ENCODE peak calls at places on chromosomes 6 and 20, in six cellular contexts. E, K, C, N, H and B are unnamed samples.

GRCh38 chr6:56555438-56555872 is 87.2 kb downstream of the DST start:
- DNase-seq in K (no peak), H (peak), C (peak), N (no peak), E (peak), B (no peak)

GRCh38 chr6:74087898-74088297 is 391.9 kb downstream of the CD109 start:
- DNase-seq in C (peak), E (no peak), K (no peak), H (peak), N (no peak), B (no peak)

GRCh38 chr20:50848846-50849673 is 54.2 kb downstream of the BCAS4 start:
- DNase-seq in N (no peak), H (no peak), E (no peak), K (no peak), C (no peak), B (no peak)

GRCh38 chr6:160917581-160917980 is 74.0 kb upstream of the MAP3K4 start:
- DNase-seq in N (no peak), E (no peak), H (no peak), C (no peak), K (no peak), B (no peak)

GRCh38 chr20:45419188-45420091 is 3.5 kb downstream of the PIGT start:
- DNase-seq in N (peak), E (peak), C (peak), H (peak), K (peak), B (peak)

GRCh38 chr6:118810420-118811027 is 83.4 kb upstream of the ASF1A start:
- DNase-seq in E (no peak), C (no peak), H (no peak), N (no peak), K (no peak), B (no peak)

GRCh38 chr6:113562248-113562647 is 294.9 kb upstream of the MARCKS start:
- DNase-seq in E (no peak), K (no peak), H (no peak), N (no peak), C (no peak), B (no peak)

GRCh38 chr6:41489284-41489851 is 56.8 kb upstream of the FOXP4 start:
- DNase-seq in E (no peak), H (peak), C (peak), N (no peak), K (no peak), B (no peak)

GRCh38 chr20:62732766-62733165 is 24.1 kb downstream of the NTSR1 start:
- DNase-seq in E (no peak), N (no peak), H (no peak), K (no peak), C (no peak), B (no peak)

GRCh38 chr6:168381726-168382458 is 59.1 kb upstream of the SMOC2 start:
- DNase-seq in E (no peak), C (no peak), N (no peak), K (no peak), H (no peak), B (no peak)

GRCh38 chr6:72246926-72247325 is 360.6 kb downstream of the RIMS1 start:
- DNase-seq in N (peak), K (no peak), E (no peak), H (peak), C (no peak), B (no peak)

GRCh38 chr6:33613794-33614166 is 7.3 kb upstream of the ITPR3 start:
- DNase-seq in C (peak), N (peak), H (peak), E (no peak), K (no peak), B (no peak)

GRCh38 chr6:78867020-78867369 is 356 bp upstream of the IRAK1BP1 start:
- DNase-seq in E (no peak), K (no peak), N (no peak), C (no peak), H (no peak), B (no peak)

GRCh38 chr20:588932-589672 is 21.0 kb downstream of the TCF15 start:
- DNase-seq in H (no peak), N (no peak), E (no peak), K (no peak), C (no peak), B (no peak)

GRCh38 chr6:76803038-76803580 is 660.2 kb downstream of the HTR1B start:
- DNase-seq in E (no peak), C (no peak), H (no peak), N (no peak), K (no peak), B (no peak)

GRCh38 chr6:31202259-31203166 is 32.0 kb upstream of the POU5F1 start:
- DNase-seq in H (no peak), K (no peak), N (peak), C (no peak), E (no peak), B (no peak)

GRCh38 chr20:4749326-4749725 is 27.6 kb downstream of the PRND start:
- DNase-seq in C (no peak), K (no peak), N (no peak), E (no peak), H (no peak), B (no peak)

GRCh38 chr6:10463491-10464481 is 48.9 kb upstream of the TFAP2A start:
- DNase-seq in H (no peak), K (no peak), C (no peak), E (no peak), N (no peak), B (no peak)

GRCh38 chr6:10463040-10463439 is 48.2 kb upstream of the TFAP2A start:
- DNase-seq in C (no peak), N (no peak), H (no peak), E (no peak), K (no peak), B (no peak)

GRCh38 chr6:10460096-10460495 is 45.2 kb upstream of the TFAP2A start:
- DNase-seq in K (no peak), C (no peak), E (no peak), H (no peak), N (no peak), B (no peak)

GRCh38 chr6:10461850-10462249 is 47.0 kb upstream of the TFAP2A start:
- DNase-seq in H (no peak), N (no peak), K (no peak), C (no peak), E (no peak), B (no peak)

DNA sequence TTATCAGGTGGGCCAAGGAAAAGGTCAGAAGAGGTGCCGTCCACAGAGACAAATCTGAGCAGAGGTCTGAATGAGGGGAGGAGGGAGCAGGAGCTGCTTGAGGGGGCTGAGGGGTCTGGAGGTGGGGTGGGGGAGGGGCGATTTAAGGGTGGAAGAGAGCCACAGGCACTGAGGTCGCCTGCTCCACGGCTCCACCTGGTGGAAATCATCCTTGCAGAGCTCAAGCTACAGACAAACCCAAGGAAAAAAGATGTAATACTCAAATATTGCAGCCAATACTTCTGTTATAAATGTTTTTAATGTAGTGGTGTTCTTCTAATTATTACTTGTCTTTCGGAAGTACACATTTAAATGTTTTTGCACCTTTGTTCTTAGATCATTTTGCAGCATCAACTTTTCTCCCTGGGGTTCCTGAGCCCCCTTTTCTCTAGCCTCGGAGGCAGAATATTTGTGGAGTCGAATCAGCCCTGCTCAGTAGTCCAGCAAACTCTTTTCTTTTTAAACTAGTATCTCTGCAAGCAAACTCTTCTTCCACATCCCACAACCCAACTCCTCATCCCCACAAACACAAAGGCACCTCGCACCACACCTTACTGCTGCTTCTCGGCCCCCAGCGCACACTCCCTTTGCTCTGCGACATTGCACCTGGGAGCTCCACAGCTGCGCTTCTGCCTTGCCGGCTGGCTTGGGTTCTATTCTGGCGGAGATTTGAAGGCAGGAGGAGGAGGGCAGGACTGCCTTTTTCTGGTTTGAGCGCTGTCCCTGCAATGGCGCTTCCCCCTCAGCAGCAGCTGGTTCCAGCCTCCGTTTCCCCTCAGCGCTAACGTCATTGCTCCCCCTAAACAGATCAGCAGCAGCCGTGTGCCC is 51.0 kb upstream of the TFAP2A start:
- DNase-seq in K (peak), E (no peak), H (peak), C (peak), N (peak), B (no peak)
- TF ChIP-seq CTCF in K (peak), E (no peak), H (peak), C (peak), N (peak), B (peak)

GRCh38 chr20:58192567-58192966 is 35.9 kb downstream of the ANKRD60 start:
- DNase-seq in H (no peak), E (no peak), C (no peak), K (no peak), N (no peak), B (no peak)
- TF ChIP-seq CTCF in H (peak), E (peak), C (peak), K (peak), N (peak), B (peak)

DNA sequence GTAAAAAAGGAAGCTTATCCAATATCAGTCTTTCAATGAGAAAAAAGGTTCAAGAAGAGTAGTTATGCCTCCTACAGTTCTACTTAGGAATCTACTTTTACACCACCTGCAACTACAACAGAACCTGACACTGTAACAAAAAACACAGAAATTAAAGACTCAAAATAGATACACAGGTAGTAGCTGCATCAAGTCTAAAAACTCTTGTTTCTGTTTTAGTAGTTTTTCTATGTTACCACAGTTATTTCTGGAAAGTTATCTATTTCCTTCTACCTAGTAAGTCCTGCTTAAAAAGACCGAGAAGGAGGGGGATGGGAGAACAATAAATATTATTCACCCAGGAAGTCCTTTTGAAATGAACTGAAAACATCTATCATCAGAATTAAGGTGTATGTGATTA is 52.5 kb downstream of the ATG5 start:
- DNase-seq in H (no peak), N (no peak), E (no peak), C (no peak), K (no peak), B (no peak)
- TF ChIP-seq CTCF in H (no peak), N (no peak), E (no peak), C (no peak), K (no peak), B (no peak)

DNA sequence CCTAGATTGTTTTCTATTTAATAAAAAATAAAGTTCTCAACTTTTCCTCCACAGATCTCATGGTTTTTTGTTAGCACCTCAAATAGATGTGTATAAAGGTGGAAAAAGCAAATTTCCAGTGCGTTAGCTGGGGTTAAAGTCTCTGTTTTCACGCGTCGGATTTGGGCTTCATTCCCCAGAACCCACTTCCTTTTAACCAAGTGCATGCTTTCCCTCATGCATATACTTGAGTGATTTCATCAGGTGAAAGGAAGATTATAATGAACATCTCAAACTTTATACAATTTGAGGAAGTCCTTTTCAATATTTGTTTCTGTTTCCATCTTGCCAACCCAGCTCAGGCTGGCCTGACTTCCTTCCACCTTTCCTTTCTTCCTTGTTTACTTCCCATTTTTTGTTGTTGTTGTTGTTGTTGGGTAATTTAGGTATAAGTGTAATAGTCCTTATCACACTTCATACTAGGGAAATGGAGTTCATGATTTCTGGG is 43.9 kb upstream of the GGTLC1 start:
- DNase-seq in H (no peak), C (no peak), E (no peak), K (no peak), N (no peak), B (no peak)
- TF ChIP-seq CTCF in H (no peak), C (no peak), E (no peak), K (no peak), N (no peak), B (no peak)

DNA sequence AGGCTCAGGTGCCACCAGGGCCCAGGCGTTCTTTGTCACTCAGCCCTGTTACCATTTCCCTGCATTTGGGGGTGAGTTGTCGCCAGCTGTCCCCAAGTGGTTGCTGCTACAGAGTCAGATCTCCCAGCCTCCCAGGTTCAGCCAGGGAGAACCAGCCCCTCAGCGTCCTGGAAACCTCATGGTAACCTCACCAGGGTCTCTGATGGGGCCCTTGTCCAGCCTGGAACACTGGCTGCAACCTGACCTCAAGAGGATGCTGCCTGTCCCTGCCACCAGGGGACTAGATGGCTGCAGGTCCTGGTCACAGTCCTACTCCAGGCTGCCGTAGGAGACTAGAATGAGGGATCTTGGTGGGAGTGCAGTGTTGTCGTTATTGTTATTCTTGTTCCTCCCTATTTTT is 228.3 kb upstream of the PDE10A start:
- DNase-seq in N (no peak), H (no peak), E (no peak), C (no peak), K (no peak), B (no peak)
- TF ChIP-seq CTCF in N (no peak), H (no peak), E (no peak), C (no peak), K (no peak), B (no peak)

GRCh38 chr6:15506066-15506465 is 156.8 kb downstream of the DTNBP1 start:
- DNase-seq in K (no peak), N (no peak), H (no peak), E (no peak), C (no peak), B (no peak)

GRCh38 chr6:15505463-15505918 is 157.3 kb downstream of the DTNBP1 start:
- DNase-seq in C (no peak), H (no peak), N (no peak), K (no peak), E (no peak), B (no peak)

GRCh38 chr6:15503346-15503680 is 159.5 kb downstream of the DTNBP1 start:
- DNase-seq in H (no peak), C (no peak), K (no peak), E (no peak), N (no peak), B (no peak)

GRCh38 chr6:15504040-15504491 is 158.8 kb downstream of the DTNBP1 start:
- DNase-seq in H (no peak), E (peak), C (peak), N (no peak), K (no peak), B (no peak)

GRCh38 chr6:15504581-15505350 is 158.1 kb downstream of the DTNBP1 start:
- DNase-seq in H (peak), C (peak), E (peak), K (peak), N (peak), B (peak)
- TF ChIP-seq CTCF in H (peak), C (no peak), E (no peak), K (no peak), N (no peak), B (peak)

GRCh38 chr20:41342474-41343464 is 2.1 kb downstream of the LPIN3 start:
- DNase-seq in E (no peak), N (no peak), C (no peak), K (no peak), H (no peak), B (no peak)
- TF ChIP-seq CTCF in E (no peak), N (no peak), C (no peak), K (no peak), H (no peak), B (no peak)

DNA sequence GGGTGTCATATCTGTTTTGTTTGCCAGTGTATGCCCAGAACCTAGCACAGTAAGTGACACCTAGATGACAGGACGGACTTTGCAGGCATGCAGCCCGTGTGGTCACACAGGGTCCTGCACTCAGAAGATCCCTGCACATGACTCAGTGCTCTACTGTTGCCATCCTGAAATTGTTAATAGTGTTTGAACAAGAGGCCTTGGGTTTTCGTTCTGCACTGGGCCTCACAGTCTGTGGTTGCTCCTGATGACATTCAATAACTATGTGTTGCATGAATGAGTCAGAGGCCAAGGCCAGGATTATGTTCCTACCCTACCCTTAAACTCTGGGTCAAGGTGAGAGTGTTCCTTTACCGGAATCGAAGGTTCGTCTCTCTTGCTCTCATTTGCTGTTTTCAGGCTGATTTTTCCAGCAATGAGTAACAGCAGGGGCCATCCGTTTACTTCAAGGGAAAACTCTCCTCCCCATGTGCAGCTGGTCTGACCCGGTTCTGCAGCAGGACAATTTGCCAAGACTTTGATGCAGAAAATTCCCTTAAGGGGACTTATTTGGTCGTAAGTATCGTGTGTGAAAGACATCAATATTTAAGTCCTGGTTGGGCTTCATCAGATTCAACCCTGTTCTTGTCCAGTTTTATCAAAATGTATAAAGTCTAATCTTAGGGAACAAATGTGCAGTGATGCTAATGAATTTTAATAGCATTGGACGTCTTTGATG is 13.0 kb upstream of the PFDN4 start:
- DNase-seq in C (no peak), E (no peak), N (peak), K (no peak), H (peak), B (no peak)
- TF ChIP-seq CTCF in C (peak), E (no peak), N (no peak), K (no peak), H (no peak), B (no peak)

GRCh38 chr6:65776332-65776731 is 69.3 kb upstream of the EYS start:
- DNase-seq in C (no peak), H (no peak), E (no peak), K (no peak), N (peak), B (no peak)
- TF ChIP-seq CTCF in C (no peak), H (no peak), E (no peak), K (no peak), N (no peak), B (no peak)

GRCh38 chr6:145271601-145272000 is 463.7 kb downstream of the EPM2A start:
- DNase-seq in E (no peak), N (no peak), C (no peak), H (no peak), K (no peak), B (no peak)
- TF ChIP-seq CTCF in E (no peak), N (no peak), C (no peak), H (no peak), K (no peak), B (no peak)